ENCODE peak calls at places on chromosomes 6 and 20, in four cellular contexts. O is ovary, C is A673, Q is cardiac muscle cell. Z is an unnamed sample. For H3K27me3 and H3K36me3, the result is how much of the 10 kb centered on the place peaks cover.

GRCh38 chr6:75932067-75932466 is 140.4 kb downstream of the IMPG1 start:
- DNase-seq in C (peak), Q (peak), O (no peak), Z (peak)

GRCh38 chr6:77456531-77457248 is 6.6 kb downstream of the HTR1B start:
- DNase-seq in C (peak), O (no peak), Q (no peak), Z (no peak)

GRCh38 chr20:48771542-48771941 is 56.3 kb downstream of the PREX1 start:
- DNase-seq in O (no peak), Q (no peak), C (peak), Z (no peak)

GRCh38 chr6:43575105-43575771 is 600 bp downstream of the XPO5 start:
- DNase-seq in C (peak), Q (peak), O (no peak), Z (peak)

GRCh38 chr20:39651645-39652340 is 689.6 kb downstream of the DHX35 start:
- DNase-seq in O (no peak), C (no peak), Q (no peak), Z (no peak)

GRCh38 chr20:60718743-60719142 is 533.3 kb upstream of the CDH4 start:
- DNase-seq in Q (no peak), C (peak), O (no peak), Z (no peak)

GRCh38 chr6:130050230-130050629 is 31.8 kb downstream of the L3MBTL3 start:
- DNase-seq in O (no peak), C (no peak), Q (no peak), Z (no peak)

GRCh38 chr6:6798430-6798829 is 209.9 kb downstream of the LY86 start:
- DNase-seq in C (no peak), Q (no peak), O (no peak), Z (no peak)

GRCh38 chr20:63783970-63784369 is 44.4 kb downstream of the SLC2A4RG start:
- DNase-seq in O (no peak), C (no peak), Q (no peak), Z (no peak)

GRCh38 chr20:61976650-61977332 is 88.9 kb downstream of the TAF4 start:
- DNase-seq in Q (no peak), C (no peak), O (no peak), Z (no peak)

GRCh38 chr20:58294497-58295455 is 14.7 kb upstream of the RAB22A start:
- DNase-seq in C (no peak), Q (peak), O (no peak), Z (no peak)

GRCh38 chr20:401682-402495 is 6.2 kb upstream of the RBCK1 start:
- DNase-seq in Q (no peak), O (no peak), C (no peak), Z (no peak)

GRCh38 chr20:58708246-58708931 is 15.8 kb downstream of the NPEPL1 start:
- DNase-seq in Q (no peak), C (no peak), O (no peak), Z (no peak)

GRCh38 chr20:60053125-60053812 is 95.0 kb downstream of the CDH26 start:
- DNase-seq in C (no peak), O (no peak), Q (no peak), Z (no peak)

GRCh38 chr6:79670789-79671188 is 39.7 kb downstream of the SH3BGRL2 start:
- DNase-seq in C (no peak), Q (no peak), O (no peak), Z (no peak)

GRCh38 chr6:112701201-112701600 is 354.1 kb downstream of the RFPL4B start:
- DNase-seq in C (peak), Q (peak), O (no peak), Z (peak)

GRCh38 chr6:127641905-127642304 is 64.9 kb downstream of the C6orf58 start:
- DNase-seq in Q (peak), O (no peak), C (peak), Z (peak)

GRCh38 chr20:2873747-2874041 is 413 bp downstream of the PTPRA start:
- DNase-seq in Q (peak), O (peak), C (peak), Z (peak)

GRCh38 chr20:2873010-2873746 is at the start of gene PTPRA:
- DNase-seq in C (peak), O (peak), Q (peak), Z (peak)

GRCh38 chr20:2872304-2873009 is 824 bp upstream of the PTPRA start:
- DNase-seq in O (peak), Q (peak), C (peak), Z (peak)

GRCh38 chr20:2871111-2871465 is 2.2 kb upstream of the PTPRA start:
- DNase-seq in Q (no peak), O (no peak), C (no peak), Z (no peak)

DNA sequence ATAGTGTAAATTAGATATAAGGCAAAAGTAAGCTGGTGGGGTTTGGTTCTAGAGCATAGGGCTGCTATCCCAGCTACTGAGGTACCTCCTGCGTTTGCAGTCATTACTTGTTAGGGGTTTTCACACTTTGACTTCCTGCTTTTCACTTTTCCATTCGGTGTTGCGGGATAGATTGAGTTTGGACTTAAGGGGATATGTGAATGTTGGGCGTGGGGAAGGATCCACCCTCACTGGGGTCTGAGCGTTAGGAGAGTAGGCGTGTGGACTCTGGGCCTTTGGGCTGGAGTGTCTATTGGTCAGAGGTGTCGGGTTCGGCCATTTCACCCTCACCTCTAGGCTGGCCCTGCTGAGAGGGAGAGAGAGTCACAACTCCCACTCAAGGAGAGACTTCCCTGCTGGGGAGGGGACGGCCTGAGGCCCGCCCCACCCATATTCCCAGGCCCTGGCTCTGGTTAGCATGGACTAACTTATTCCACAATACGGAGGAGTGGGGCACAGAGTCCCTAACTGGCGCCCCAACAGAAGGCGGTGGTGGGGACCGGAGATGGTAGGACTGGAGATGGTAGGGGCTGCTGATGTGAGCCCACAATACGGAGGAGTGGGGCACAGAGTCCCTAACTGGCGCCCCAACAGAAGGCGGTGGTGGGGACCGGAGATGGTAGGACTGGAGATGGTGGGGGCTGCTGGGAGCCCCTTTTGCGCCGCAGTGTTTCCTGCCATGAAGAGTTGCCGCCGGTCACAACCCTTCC is 1.6 kb upstream of the PTPRA start:
- DNase-seq in Q (no peak), O (no peak), C (no peak), Z (no peak)
- H3K4me3 ChIP-seq in Q (no peak), O (peak), C (no peak), Z (no peak)

GRCh38 chr6:131816869-131817268 is 9.0 kb downstream of the ENPP1 start:
- DNase-seq in O (no peak), C (no peak), Q (no peak), Z (no peak)
- H3K27me3 ChIP-seq in O (under half), C (under half), Q (under half), Z (under half)

GRCh38 chr6:17867880-17868279 is 119.6 kb downstream of the KIF13A start:
- DNase-seq in Q (no peak), C (no peak), O (no peak), Z (no peak)

GRCh38 chr6:17865243-17865642 is 122.2 kb downstream of the KIF13A start:
- DNase-seq in O (no peak), Q (peak), C (no peak), Z (no peak)

GRCh38 chr6:17869010-17869752 is 118.3 kb downstream of the KIF13A start:
- DNase-seq in C (peak), O (no peak), Q (no peak), Z (no peak)

GRCh38 chr6:17865798-17866725 is 121.4 kb downstream of the KIF13A start:
- DNase-seq in Q (no peak), O (peak), C (no peak), Z (no peak)

DNA sequence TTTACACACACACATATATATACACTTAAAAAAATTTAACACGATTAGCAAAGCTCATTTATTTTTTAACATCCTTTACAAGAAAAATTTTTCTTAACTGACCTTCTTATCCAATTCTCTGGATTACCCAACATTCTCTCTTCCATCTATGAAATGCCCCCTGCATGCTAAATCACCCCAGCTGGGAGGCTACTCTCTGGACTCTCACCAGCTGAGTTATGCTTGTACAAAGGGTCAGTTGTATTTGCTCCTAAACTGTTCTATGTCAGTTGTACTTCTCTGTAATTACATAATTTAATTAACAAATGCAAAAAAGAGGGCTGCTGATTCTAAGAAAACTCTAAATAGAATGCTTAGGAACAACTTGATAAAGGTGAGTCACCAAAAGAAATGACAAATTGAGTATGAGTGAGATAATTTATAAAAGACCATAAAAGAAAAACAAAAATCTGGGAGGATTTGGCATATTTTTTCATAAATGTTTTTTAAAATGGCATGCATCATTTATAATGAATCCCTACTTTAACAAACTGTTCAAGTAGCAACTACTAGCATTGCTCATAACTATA is 120.5 kb downstream of the KIF13A start:
- DNase-seq in Q (no peak), C (no peak), O (no peak), Z (no peak)
- H3K36me3 ChIP-seq in Q (under half), C (under half), O (under half), Z (under half)

GRCh38 chr6:35297541-35298481 is at the start of gene DEF6:
- DNase-seq in C (peak), Q (peak), O (peak), Z (peak)
- H3K4me3 ChIP-seq in C (no peak), Q (peak), O (peak), Z (peak)

GRCh38 chr6:105986998-105987397 is 99.1 kb upstream of the PRDM1 start:
- DNase-seq in Q (no peak), O (no peak), C (no peak), Z (no peak)
- H3K27me3 ChIP-seq in Q (half or more), O (under half), C (under half), Z (under half)

Z was measured in BE2C.